ENCODE peak calls at places on chromosomes 1 and 21, in five cellular contexts. One of them, this sample, is unnamed. For H3K4me1, the result is how much of the 10 kb centered on the place peaks cover.

GRCh38 chr1:67573481-67573880 is 111.5 kb upstream of the GADD45A start:
- DNase-seq in stomach: no peak
- DNase-seq in endothelial cell of umbilical vein: no peak
- DNase-seq in breast epithelium: no peak
- DNase-seq in transverse colon: no peak
- DNase-seq in this sample: no peak

GRCh38 chr1:186325239-186325638 is 49.8 kb downstream of the TPR start:
- DNase-seq in stomach: no peak
- DNase-seq in breast epithelium: no peak
- DNase-seq in endothelial cell of umbilical vein: peak
- DNase-seq in transverse colon: no peak
- DNase-seq in this sample: no peak

GRCh38 chr1:226588484-226588883 is 39.9 kb downstream of the STUM start:
- DNase-seq in endothelial cell of umbilical vein: no peak
- DNase-seq in breast epithelium: no peak
- DNase-seq in transverse colon: no peak
- DNase-seq in stomach: no peak
- DNase-seq in this sample: no peak

GRCh38 chr1:151715726-151716404 is 738 bp downstream of the CELF3 start:
- DNase-seq in endothelial cell of umbilical vein: no peak
- DNase-seq in breast epithelium: no peak
- DNase-seq in transverse colon: no peak
- DNase-seq in stomach: no peak
- DNase-seq in this sample: no peak

GRCh38 chr1:186772228-186772627 is 56.5 kb upstream of the PLA2G4A start:
- DNase-seq in breast epithelium: no peak
- DNase-seq in endothelial cell of umbilical vein: no peak
- DNase-seq in stomach: no peak
- DNase-seq in transverse colon: no peak
- DNase-seq in this sample: no peak

GRCh38 chr1:212481438-212481767 is 48.7 kb downstream of the NENF start:
- DNase-seq in transverse colon: no peak
- DNase-seq in endothelial cell of umbilical vein: peak
- DNase-seq in breast epithelium: no peak
- DNase-seq in stomach: no peak
- DNase-seq in this sample: no peak

GRCh38 chr1:111199881-111200801 is at the start of gene DENND2D:
- DNase-seq in breast epithelium: peak
- DNase-seq in endothelial cell of umbilical vein: no peak
- DNase-seq in stomach: peak
- DNase-seq in transverse colon: peak
- DNase-seq in this sample: no peak

GRCh38 chr1:19616489-19616888 is 27.6 kb upstream of the NBL1 start:
- DNase-seq in breast epithelium: no peak
- DNase-seq in transverse colon: no peak
- DNase-seq in endothelial cell of umbilical vein: no peak
- DNase-seq in stomach: no peak
- DNase-seq in this sample: no peak

GRCh38 chr1:103180660-103181059 is 72.3 kb upstream of the COL11A1 start:
- DNase-seq in endothelial cell of umbilical vein: no peak
- DNase-seq in transverse colon: no peak
- DNase-seq in stomach: no peak
- DNase-seq in breast epithelium: no peak
- DNase-seq in this sample: no peak

GRCh38 chr1:180027949-180028445 is 73.4 kb downstream of the CEP350 start:
- DNase-seq in endothelial cell of umbilical vein: peak
- DNase-seq in stomach: no peak
- DNase-seq in breast epithelium: no peak
- DNase-seq in transverse colon: no peak
- DNase-seq in this sample: no peak

GRCh38 chr1:14567056-14567455 is 31.4 kb upstream of the KAZN start:
- DNase-seq in transverse colon: no peak
- DNase-seq in endothelial cell of umbilical vein: no peak
- DNase-seq in stomach: no peak
- DNase-seq in breast epithelium: no peak
- DNase-seq in this sample: no peak

GRCh38 chr1:53393325-53393792 is 65.5 kb upstream of the LRP8 start:
- DNase-seq in stomach: peak
- DNase-seq in transverse colon: peak
- DNase-seq in endothelial cell of umbilical vein: peak
- DNase-seq in breast epithelium: peak
- DNase-seq in this sample: peak

GRCh38 chr1:236854602-236854978 is 59.5 kb downstream of the MTR start:
- DNase-seq in stomach: no peak
- DNase-seq in breast epithelium: peak
- DNase-seq in endothelial cell of umbilical vein: no peak
- DNase-seq in transverse colon: no peak
- DNase-seq in this sample: no peak

GRCh38 chr1:39907532-39908453 is 6.1 kb upstream of the MYCL start:
- DNase-seq in transverse colon: no peak
- DNase-seq in stomach: no peak
- DNase-seq in endothelial cell of umbilical vein: no peak
- DNase-seq in breast epithelium: no peak
- DNase-seq in this sample: no peak

GRCh38 chr1:98496246-98496995 is 165.1 kb upstream of the SNX7 start:
- DNase-seq in breast epithelium: no peak
- DNase-seq in transverse colon: no peak
- DNase-seq in stomach: no peak
- DNase-seq in endothelial cell of umbilical vein: no peak
- DNase-seq in this sample: no peak

GRCh38 chr1:206128192-206128591 is 11.0 kb upstream of the AVPR1B start:
- DNase-seq in breast epithelium: no peak
- DNase-seq in transverse colon: no peak
- DNase-seq in endothelial cell of umbilical vein: peak
- DNase-seq in stomach: no peak
- DNase-seq in this sample: no peak

GRCh38 chr1:93190432-93190831 is 9.9 kb downstream of the CCDC18 start:
- DNase-seq in transverse colon: no peak
- DNase-seq in stomach: no peak
- DNase-seq in endothelial cell of umbilical vein: no peak
- DNase-seq in breast epithelium: no peak
- DNase-seq in this sample: no peak

GRCh38 chr1:56477164-56478111 is 101.9 kb downstream of the PLPP3 start:
- DNase-seq in endothelial cell of umbilical vein: peak
- DNase-seq in transverse colon: peak
- DNase-seq in stomach: peak
- DNase-seq in breast epithelium: peak
- DNase-seq in this sample: peak

GRCh38 chr21:17688912-17689874 is 76.5 kb upstream of the BTG3 start:
- DNase-seq in transverse colon: peak
- DNase-seq in stomach: peak
- DNase-seq in breast epithelium: peak
- DNase-seq in endothelial cell of umbilical vein: no peak
- DNase-seq in this sample: no peak

GRCh38 chr1:160219062-160219929 is 14.1 kb downstream of the PEA15 start:
- DNase-seq in breast epithelium: no peak
- DNase-seq in endothelial cell of umbilical vein: peak
- DNase-seq in stomach: peak
- DNase-seq in transverse colon: peak
- DNase-seq in this sample: no peak

GRCh38 chr21:41970099-41970391 is 16.2 kb upstream of the C2CD2 start:
- DNase-seq in stomach: peak
- DNase-seq in breast epithelium: peak
- DNase-seq in transverse colon: no peak
- DNase-seq in endothelial cell of umbilical vein: no peak
- DNase-seq in this sample: no peak

GRCh38 chr1:59296358-59297256 is at the start of gene FGGY:
- DNase-seq in stomach: peak
- DNase-seq in breast epithelium: peak
- DNase-seq in transverse colon: peak
- DNase-seq in endothelial cell of umbilical vein: peak
- DNase-seq in this sample: peak

GRCh38 chr1:231460614-231461013 is 38.5 kb upstream of the EGLN1 start:
- DNase-seq in breast epithelium: no peak
- DNase-seq in endothelial cell of umbilical vein: no peak
- DNase-seq in stomach: no peak
- DNase-seq in transverse colon: peak
- DNase-seq in this sample: no peak

GRCh38 chr1:206859082-206859491 is 6.3 kb upstream of the IL20 start:
- DNase-seq in endothelial cell of umbilical vein: no peak
- DNase-seq in breast epithelium: no peak
- DNase-seq in transverse colon: no peak
- DNase-seq in stomach: no peak
- DNase-seq in this sample: no peak

GRCh38 chr1:47190807-47191206 is 971 bp upstream of the PDZK1IP1 start:
- DNase-seq in stomach: peak
- DNase-seq in breast epithelium: peak
- DNase-seq in transverse colon: no peak
- DNase-seq in endothelial cell of umbilical vein: no peak
- DNase-seq in this sample: no peak

GRCh38 chr1:208164609-208165008 is 79.6 kb downstream of the PLXNA2 start:
- DNase-seq in transverse colon: no peak
- DNase-seq in stomach: no peak
- DNase-seq in breast epithelium: no peak
- DNase-seq in endothelial cell of umbilical vein: no peak
- DNase-seq in this sample: no peak

GRCh38 chr1:219904934-219905333 is 23.4 kb downstream of the SLC30A10 start:
- DNase-seq in breast epithelium: no peak
- DNase-seq in transverse colon: no peak
- DNase-seq in stomach: no peak
- DNase-seq in endothelial cell of umbilical vein: no peak
- DNase-seq in this sample: no peak

GRCh38 chr1:115838426-115838804 is 2.5 kb downstream of the NHLH2 start:
- DNase-seq in breast epithelium: no peak
- DNase-seq in endothelial cell of umbilical vein: no peak
- DNase-seq in transverse colon: no peak
- DNase-seq in stomach: no peak
- DNase-seq in this sample: no peak

GRCh38 chr1:163071381-163072255 is 2.5 kb downstream of the RGS4 start:
- DNase-seq in stomach: peak
- DNase-seq in breast epithelium: no peak
- DNase-seq in endothelial cell of umbilical vein: peak
- DNase-seq in transverse colon: peak
- DNase-seq in this sample: peak

GRCh38 chr1:56798053-56798471 is 21.1 kb downstream of the FYB2 start:
- DNase-seq in breast epithelium: no peak
- DNase-seq in transverse colon: no peak
- DNase-seq in endothelial cell of umbilical vein: no peak
- DNase-seq in stomach: no peak
- DNase-seq in this sample: no peak

GRCh38 chr1:207407655-207408256 is 46.4 kb upstream of the CR2 start:
- DNase-seq in endothelial cell of umbilical vein: no peak
- DNase-seq in stomach: no peak
- DNase-seq in transverse colon: no peak
- DNase-seq in breast epithelium: no peak
- DNase-seq in this sample: no peak

GRCh38 chr1:164577291-164577690 is 18.3 kb downstream of the PBX1 start:
- DNase-seq in stomach: no peak
- DNase-seq in endothelial cell of umbilical vein: no peak
- DNase-seq in breast epithelium: no peak
- DNase-seq in transverse colon: no peak
- DNase-seq in this sample: no peak

GRCh38 chr21:43812139-43812821 is 22.9 kb downstream of the RRP1 start:
- DNase-seq in transverse colon: peak
- DNase-seq in breast epithelium: peak
- DNase-seq in stomach: peak
- DNase-seq in endothelial cell of umbilical vein: peak
- DNase-seq in this sample: no peak

GRCh38 chr1:11478571-11479374 is at the start of gene DISP3:
- DNase-seq in transverse colon: peak
- DNase-seq in endothelial cell of umbilical vein: peak
- DNase-seq in stomach: peak
- DNase-seq in breast epithelium: no peak
- DNase-seq in this sample: no peak
- TF ChIP-seq POLR2A in transverse colon: no peak
- TF ChIP-seq POLR2A in endothelial cell of umbilical vein: no peak
- TF ChIP-seq POLR2A in stomach: no peak
- TF ChIP-seq POLR2A in breast epithelium: no peak
- TF ChIP-seq POLR2A in this sample: no peak

DNA sequence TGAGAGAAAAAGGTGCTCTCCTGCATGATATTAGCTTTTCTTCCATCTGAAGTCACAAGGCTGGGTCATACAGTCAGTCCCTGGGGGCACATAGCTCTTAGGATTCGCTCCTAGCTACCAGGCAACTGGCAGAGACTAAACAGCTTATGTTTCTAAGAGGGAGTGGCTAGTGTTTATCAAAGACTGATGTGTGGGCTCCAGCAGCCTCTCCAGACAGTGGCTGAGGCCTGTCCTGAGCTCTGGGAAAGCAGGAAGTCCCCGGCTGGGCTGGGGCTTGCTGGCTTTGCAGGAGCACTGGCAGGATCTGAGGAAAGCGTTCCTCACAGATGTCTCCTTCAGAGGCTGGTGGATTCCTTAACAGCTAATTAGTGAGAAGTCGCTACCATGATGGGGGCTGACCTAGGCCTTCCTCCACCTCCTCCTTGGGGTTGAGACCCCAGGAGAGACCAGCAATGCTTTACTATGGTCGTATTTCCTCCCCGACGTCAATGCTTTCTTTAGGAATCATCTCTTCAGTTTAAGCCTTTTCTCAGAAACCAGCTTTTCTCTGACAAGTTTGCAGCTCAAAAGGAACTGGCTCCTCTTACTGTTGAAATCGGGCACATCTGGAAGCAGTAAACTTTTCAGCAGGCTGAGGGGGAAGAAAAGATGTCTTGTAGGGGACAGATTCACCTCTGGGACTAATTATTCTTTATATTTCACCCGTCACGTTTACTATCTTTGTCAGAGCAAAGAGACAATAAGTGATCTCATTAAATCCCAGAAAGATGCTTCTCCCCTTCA is 33.5 kb upstream of the HHAT start:
- DNase-seq in stomach: no peak
- DNase-seq in breast epithelium: peak
- DNase-seq in transverse colon: peak
- DNase-seq in endothelial cell of umbilical vein: no peak
- DNase-seq in this sample: peak
- TF ChIP-seq POLR2AphosphoS5 in stomach: no peak
- TF ChIP-seq POLR2AphosphoS5 in breast epithelium: no peak
- TF ChIP-seq POLR2AphosphoS5 in transverse colon: no peak
- TF ChIP-seq POLR2AphosphoS5 in endothelial cell of umbilical vein: no peak
- TF ChIP-seq POLR2AphosphoS5 in this sample: no peak

GRCh38 chr1:2255047-2255419 is 26.9 kb downstream of the SKI start:
- DNase-seq in transverse colon: no peak
- DNase-seq in stomach: no peak
- DNase-seq in breast epithelium: no peak
- DNase-seq in endothelial cell of umbilical vein: no peak
- DNase-seq in this sample: no peak
- H3K4me1 ChIP-seq in transverse colon: under half
- H3K4me1 ChIP-seq in stomach: half or more
- H3K4me1 ChIP-seq in breast epithelium: under half
- H3K4me1 ChIP-seq in endothelial cell of umbilical vein: under half
- H3K4me1 ChIP-seq in this sample: half or more

DNA sequence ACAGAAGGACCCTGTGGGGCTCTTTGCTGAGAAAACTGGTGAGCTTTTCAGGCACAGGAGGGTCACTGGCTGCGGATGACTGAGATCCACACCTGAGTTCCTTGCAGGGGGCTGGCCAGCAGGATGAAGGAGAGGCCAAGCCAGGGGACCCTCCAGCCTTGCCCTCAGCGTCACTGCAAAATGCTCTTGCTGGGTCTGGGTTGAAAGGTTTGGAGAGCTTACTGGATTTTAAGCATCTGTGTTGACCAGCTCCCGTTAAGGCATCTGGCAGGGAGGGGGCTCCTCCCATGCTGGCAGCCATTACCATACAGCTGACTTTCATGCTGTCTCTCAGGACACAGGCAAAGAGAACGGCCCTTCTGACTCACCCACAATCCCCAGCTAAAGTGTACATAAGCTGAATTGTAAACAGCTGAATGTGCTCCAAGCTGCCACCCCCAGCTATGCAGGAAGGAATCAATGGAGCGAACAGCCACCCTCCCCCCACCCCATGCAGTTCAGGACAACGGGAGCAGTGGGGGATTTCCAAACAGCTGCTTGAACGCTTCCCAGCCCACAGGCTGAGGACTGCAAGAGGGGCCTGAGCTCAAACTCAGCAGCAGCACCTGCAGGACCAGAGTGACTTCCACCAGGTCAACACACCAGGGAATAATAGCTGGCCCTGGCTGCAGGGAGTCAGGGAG is 21.3 kb upstream of the A3GALT2 start:
- DNase-seq in transverse colon: peak
- DNase-seq in stomach: peak
- DNase-seq in endothelial cell of umbilical vein: peak
- DNase-seq in breast epithelium: peak
- DNase-seq in this sample: peak
- TF ChIP-seq POLR2A in transverse colon: no peak
- TF ChIP-seq POLR2A in stomach: no peak
- TF ChIP-seq POLR2A in endothelial cell of umbilical vein: no peak
- TF ChIP-seq POLR2A in breast epithelium: no peak
- TF ChIP-seq POLR2A in this sample: no peak